ENCODE peak calls at places on chromosomes 2 and 18, in seven cellular contexts. L is posterior cingulate gyrus; A is NCI-H1048; R is amygdala; J is GM10248; W is central memory CD4-positive, alpha-beta T cell; H is left lung. C is an unnamed sample.

GRCh38 chr2:11071939-11072338 is 83.3 kb upstream of the SLC66A3 start:
- DNase-seq in R (no peak), A (no peak), L (no peak), J (no peak), W (no peak), H (no peak), C (no peak)

GRCh38 chr18:55421612-55422381 is 166.2 kb downstream of the TCF4 start:
- DNase-seq in L (peak), A (peak), W (no peak), J (no peak), R (no peak), H (no peak), C (no peak)

GRCh38 chr18:28729321-28729720 is 552.4 kb upstream of the CDH2 start:
- DNase-seq in H (no peak), R (no peak), W (no peak), L (no peak), A (no peak), J (no peak), C (no peak)

GRCh38 chr2:120990451-120990871 is 254.8 kb downstream of the GLI2 start:
- DNase-seq in R (no peak), J (no peak), A (no peak), W (no peak), H (no peak), L (no peak), C (no peak)

GRCh38 chr2:62114564-62114963 is 81.4 kb upstream of the B3GNT2 start:
- DNase-seq in W (no peak), H (no peak), L (no peak), J (no peak), A (no peak), R (no peak), C (no peak)

GRCh38 chr18:76981388-76981968 is 151.1 kb downstream of the MBP start:
- DNase-seq in R (no peak), L (no peak), H (peak), J (peak), W (no peak), A (no peak), C (no peak)

GRCh38 chr18:63307555-63308200 is 11.9 kb downstream of the BCL2 start:
- DNase-seq in R (no peak), J (no peak), A (no peak), W (no peak), L (no peak), H (no peak), C (no peak)

GRCh38 chr18:74507927-74508326 is 11.8 kb downstream of the CNDP2 start:
- DNase-seq in L (no peak), H (peak), A (no peak), J (no peak), W (no peak), R (no peak), C (no peak)

GRCh38 chr2:24920813-24921441 is 890 bp upstream of the ADCY3 start:
- DNase-seq in W (no peak), L (no peak), A (no peak), R (no peak), H (no peak), J (no peak), C (peak)

GRCh38 chr2:207692206-207693065 is 19.0 kb upstream of the CCNYL1 start:
- DNase-seq in H (no peak), W (peak), J (peak), R (no peak), A (no peak), L (peak), C (peak)

GRCh38 chr2:69980408-69980807 is 19.0 kb upstream of the ASPRV1 start:
- DNase-seq in J (no peak), L (no peak), W (no peak), H (no peak), A (no peak), R (no peak), C (no peak)

GRCh38 chr2:66538291-66538690 is 103.4 kb downstream of the MEIS1 start:
- DNase-seq in A (no peak), J (no peak), H (no peak), W (no peak), R (no peak), L (no peak), C (no peak)

GRCh38 chr2:6580982-6581381 is 284.7 kb downstream of the CMPK2 start:
- DNase-seq in J (no peak), H (no peak), A (no peak), R (no peak), W (no peak), L (no peak), C (no peak)

GRCh38 chr2:198873771-198874501 is 583.8 kb downstream of the SATB2 start:
- DNase-seq in R (no peak), L (no peak), J (no peak), W (no peak), H (no peak), A (no peak), C (no peak)